ENCODE peak calls at places on chromosomes 7 and 10, in nine cellular contexts. T, K, V, Y, E, P, F, L and B are unnamed samples.

GRCh38 chr7:12054830-12055229 is 156.3 kb upstream of the TMEM106B start:
- DNase-seq in T (no peak), K (no peak), V (no peak), Y (no peak), E (no peak), P (no peak), F (no peak), L (no peak), B (no peak)

GRCh38 chr10:128062331-128062730 is 63.9 kb downstream of the MKI67 start:
- DNase-seq in T (no peak), K (no peak), V (no peak), Y (no peak), E (no peak), P (no peak), F (no peak), L (peak), B (no peak)

GRCh38 chr7:82247814-82248433 is 195.7 kb downstream of the CACNA2D1 start:
- DNase-seq in T (peak), K (no peak), V (no peak), Y (peak), E (no peak), P (no peak), F (no peak), L (no peak), B (no peak)

GRCh38 chr10:11713186-11713743 is 28.9 kb upstream of the ECHDC3 start:
- DNase-seq in T (no peak), K (no peak), V (no peak), Y (peak), E (no peak), P (no peak), F (no peak), L (no peak), B (peak)

GRCh38 chr7:48876087-48876486 is 48.3 kb upstream of the CDC14C start:
- DNase-seq in T (no peak), K (no peak), V (no peak), Y (no peak), E (no peak), P (no peak), F (no peak), L (no peak), B (no peak)

GRCh38 chr10:55163388-55163972 is 362.4 kb upstream of the PCDH15 start:
- DNase-seq in T (no peak), K (no peak), V (no peak), Y (no peak), E (no peak), P (no peak), F (no peak), L (no peak), B (no peak)

GRCh38 chr10:79113827-79114226 is 45.1 kb downstream of the ZMIZ1 start:
- DNase-seq in T (no peak), K (no peak), V (no peak), Y (no peak), E (no peak), P (no peak), F (no peak), L (no peak), B (no peak)

GRCh38 chr10:113108948-113109347 is 158.9 kb downstream of the TCF7L2 start:
- DNase-seq in T (no peak), K (no peak), V (no peak), Y (no peak), E (no peak), P (no peak), F (no peak), L (no peak), B (no peak)

GRCh38 chr7:52260046-52260665 is 775.3 kb upstream of the POM121L12 start:
- DNase-seq in T (no peak), K (no peak), V (no peak), Y (no peak), E (no peak), P (no peak), F (no peak), L (no peak), B (no peak)

GRCh38 chr10:116451956-116452720 is 24.5 kb downstream of the PNLIPRP3 start:
- DNase-seq in T (no peak), K (no peak), V (no peak), Y (no peak), E (no peak), P (no peak), F (no peak), L (no peak), B (no peak)

GRCh38 chr10:131180941-131181855 is 130.3 kb downstream of the TCERG1L start:
- DNase-seq in T (no peak), K (no peak), V (no peak), Y (no peak), E (no peak), P (no peak), F (no peak), L (no peak), B (no peak)

GRCh38 chr10:102596506-102596971 is 47.7 kb upstream of the TRIM8 start:
- DNase-seq in T (peak), K (peak), V (peak), Y (peak), E (no peak), P (no peak), F (no peak), L (no peak), B (peak)

GRCh38 chr10:74887614-74888284 is 61.3 kb downstream of the KAT6B start:
- DNase-seq in T (no peak), K (no peak), V (no peak), Y (no peak), E (no peak), P (no peak), F (no peak), L (no peak), B (no peak)

GRCh38 chr10:36421999-36422398 is 703.4 kb upstream of the ANKRD30A start:
- DNase-seq in T (no peak), K (no peak), V (no peak), Y (no peak), E (no peak), P (no peak), F (no peak), L (no peak), B (no peak)

GRCh38 chr10:132112611-132113010 is 46.9 kb downstream of the JAKMIP3 start:
- DNase-seq in T (no peak), K (no peak), V (peak), Y (no peak), E (no peak), P (no peak), F (no peak), L (no peak), B (no peak)

GRCh38 chr10:104928733-104929132 is 287.6 kb downstream of the SORCS3 start:
- DNase-seq in T (no peak), K (no peak), V (no peak), Y (no peak), E (no peak), P (no peak), F (no peak), L (no peak), B (no peak)

GRCh38 chr7:2645274-2645868 is 13.6 kb downstream of the TTYH3 start:
- DNase-seq in T (no peak), K (no peak), V (no peak), Y (no peak), E (no peak), P (no peak), F (peak), L (peak), B (no peak)

GRCh38 chr7:105826143-105826542 is 50.3 kb downstream of the ATXN7L1 start:
- DNase-seq in T (no peak), K (no peak), V (no peak), Y (no peak), E (no peak), P (no peak), F (no peak), L (no peak), B (no peak)

GRCh38 chr10:59553127-59553649 is 156.5 kb downstream of the SLC16A9 start:
- DNase-seq in T (no peak), K (no peak), V (no peak), Y (no peak), E (no peak), P (no peak), F (no peak), L (no peak), B (no peak)

GRCh38 chr7:80859272-80859970 is 59.4 kb downstream of the SEMA3C start:
- DNase-seq in T (no peak), K (peak), V (peak), Y (peak), E (no peak), P (no peak), F (no peak), L (no peak), B (peak)

GRCh38 chr10:78337646-78338391 is 304.2 kb downstream of the RPS24 start:
- DNase-seq in T (no peak), K (no peak), V (no peak), Y (peak), E (no peak), P (no peak), F (no peak), L (no peak), B (no peak)

GRCh38 chr7:18995811-18996400 is 121.5 kb downstream of the TWIST1 start:
- DNase-seq in T (no peak), K (no peak), V (no peak), Y (peak), E (no peak), P (no peak), F (no peak), L (no peak), B (no peak)

GRCh38 chr10:30432631-30433285 is 1.2 kb upstream of the MAP3K8 start:
- DNase-seq in T (no peak), K (peak), V (peak), Y (no peak), E (no peak), P (no peak), F (no peak), L (no peak), B (peak)

GRCh38 chr10:79383974-79384606 is 36.8 kb downstream of the PPIF start:
- DNase-seq in T (no peak), K (peak), V (peak), Y (no peak), E (no peak), P (no peak), F (no peak), L (no peak), B (peak)

GRCh38 chr10:112507988-112508387 is 61.0 kb downstream of the VTI1A start:
- DNase-seq in T (no peak), K (no peak), V (no peak), Y (no peak), E (no peak), P (no peak), F (no peak), L (no peak), B (no peak)

GRCh38 chr10:110556993-110557601 is 10.4 kb upstream of the SMC3 start:
- DNase-seq in T (peak), K (peak), V (no peak), Y (peak), E (no peak), P (peak), F (peak), L (peak), B (peak)

GRCh38 chr7:129848436-129848835 is 104.3 kb downstream of the UBE2H start:
- DNase-seq in T (no peak), K (no peak), V (no peak), Y (no peak), E (no peak), P (no peak), F (no peak), L (no peak), B (no peak)

GRCh38 chr7:116169060-116169459 is 41.3 kb upstream of the TES start:
- DNase-seq in T (no peak), K (no peak), V (no peak), Y (peak), E (no peak), P (no peak), F (no peak), L (no peak), B (no peak)